ENCODE peak calls at places on chromosomes 3 and 15, in four cellular contexts. K is K562, L is HepG2, R is SK-N-SH. T is an unnamed sample.
A peak's percentile ranks its signal among the peaks of the same experiment; 100 is the strongest.

GRCh38 chr15:94451461-94451860 is 220.1 kb downstream of the MCTP2 start:
- DNase-seq in K (no peak), R (no peak), L (no peak), T (no peak)

GRCh38 chr15:49024840-49025239 is 21.4 kb downstream of the SECISBP2L start:
- DNase-seq in L (no peak), K (no peak), R (no peak), T (no peak)

GRCh38 chr15:33636234-33636633 is 325.5 kb downstream of the RYR3 start:
- DNase-seq in L (no peak), R (no peak), K (no peak), T (no peak)

GRCh38 chr3:23829242-23829934 is 23.6 kb downstream of the UBE2E1 start:
- DNase-seq in K (no peak), L (no peak), R (no peak), T (no peak)

GRCh38 chr15:40275954-40276353 is 6.9 kb downstream of the ANKRD63 start:
- DNase-seq in K (no peak), R (no peak), L (no peak), T (no peak)

GRCh38 chr3:135930243-135930642 is 35.3 kb upstream of the PPP2R3A start:
- DNase-seq in K (no peak), R (no peak), L (no peak), T (no peak)

GRCh38 chr3:112437146-112438022 is 61.9 kb downstream of the BTLA start:
- DNase-seq in L (peak; percentile 9), K (no peak), R (no peak), T (no peak)

GRCh38 chr15:88881781-88882180 is 13.6 kb downstream of the HAPLN3 start:
- DNase-seq in K (no peak), L (no peak), R (no peak), T (no peak)

GRCh38 chr3:81242871-81243270 is 518.6 kb downstream of the GBE1 start:
- DNase-seq in R (peak; percentile 13), K (no peak), L (peak; percentile 3), T (no peak)

GRCh38 chr15:81929557-81929956 is 116.3 kb downstream of the MEX3B start:
- DNase-seq in K (no peak), L (no peak), R (no peak), T (no peak)

GRCh38 chr3:184716652-184717607 is 5.1 kb upstream of the MAGEF1 start:
- DNase-seq in R (peak; percentile 48), L (peak; percentile 12), K (no peak), T (peak; percentile 39)

GRCh38 chr15:35784745-35785144 is 238.8 kb upstream of the DPH6 start:
- DNase-seq in K (no peak), L (no peak), R (no peak), T (no peak)

GRCh38 chr3:11096266-11097135 is 57.8 kb upstream of the HRH1 start:
- DNase-seq in L (no peak), R (peak; percentile 91), K (peak; percentile 61), T (peak; percentile 34)

GRCh38 chr3:125214738-125215137 is 2.2 kb upstream of the SLC12A8 start:
- DNase-seq in L (no peak), R (no peak), K (no peak), T (no peak)

GRCh38 chr3:88059380-88060160 is 515 bp downstream of the ZNF654 start:
- DNase-seq in K (peak; percentile 20), R (peak; percentile 46), L (no peak), T (no peak)

GRCh38 chr3:101011086-101011485 is 17.9 kb upstream of the ABI3BP start:
- DNase-seq in R (no peak), K (no peak), L (no peak), T (no peak)

GRCh38 chr3:18902081-18902793 is 246.1 kb upstream of the KCNH8 start:
- DNase-seq in K (no peak), L (no peak), R (no peak), T (no peak)

DNA sequence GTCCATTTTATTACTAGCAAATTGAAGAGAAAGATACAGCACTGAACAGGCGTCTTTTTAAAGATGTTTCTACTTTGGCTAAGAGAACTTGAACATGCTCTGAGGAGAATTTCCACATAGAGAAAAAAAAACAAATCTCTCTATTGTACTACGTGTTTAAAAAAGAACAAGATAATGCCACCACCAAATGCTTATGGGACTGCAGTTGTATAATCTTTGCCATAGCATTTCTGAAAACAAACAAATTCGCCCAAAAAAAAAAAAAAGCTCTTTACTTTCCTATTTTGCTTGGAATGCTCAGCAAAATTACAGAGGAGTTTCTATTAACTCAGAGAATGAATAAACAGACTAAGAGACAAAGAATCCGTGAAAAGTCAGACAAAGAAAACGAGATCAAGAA is 114.2 kb downstream of the CNTN3 start:
- DNase-seq in K (no peak), R (no peak), L (no peak), T (no peak)
- TF ChIP-seq FOXJ3 in K (no peak), R (no peak), L (no peak), T (no peak)

GRCh38 chr3:45962033-45962432 is 18.8 kb downstream of the CXCR6 start:
- DNase-seq in R (no peak), K (no peak), L (no peak), T (no peak)
- TF ChIP-seq FOXJ3 in R (no peak), K (no peak), L (no peak), T (no peak)

GRCh38 chr15:78212546-78213424 is 21.6 kb downstream of the ACSBG1 start:
- DNase-seq in L (peak; percentile 23), R (peak; percentile 58), K (peak; percentile 79), T (no peak)
- TF ChIP-seq FOXJ3 in L (no peak), R (no peak), K (no peak), T (no peak)

DNA sequence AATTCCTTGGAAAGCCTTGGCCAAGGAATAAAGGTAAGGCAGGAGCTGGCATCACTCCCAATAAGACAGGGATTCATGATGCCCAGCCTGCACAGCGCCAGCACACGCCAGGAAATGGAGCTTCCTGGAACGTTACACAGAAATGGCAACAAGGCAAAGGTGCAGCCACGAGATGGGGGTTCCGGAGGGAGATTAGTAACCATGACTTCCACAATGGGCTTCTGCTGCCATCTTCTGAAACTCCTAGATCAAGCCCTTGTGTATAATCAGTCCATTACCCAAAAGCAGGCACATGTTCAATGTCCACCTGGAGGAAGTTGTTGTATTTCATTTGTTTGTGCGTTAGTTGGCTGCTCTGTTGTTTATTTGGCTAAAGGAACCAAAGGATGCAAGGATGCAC is 131.2 kb upstream of the TRIM42 start:
- DNase-seq in R (no peak), K (no peak), L (no peak), T (no peak)
- TF ChIP-seq FOXJ3 in R (no peak), K (no peak), L (no peak), T (no peak)

GRCh38 chr15:83066034-83066760 is 855 bp downstream of the BTBD1 start:
- DNase-seq in R (no peak), K (peak; percentile 58), L (no peak), T (no peak)
- TF ChIP-seq FOXJ3 in R (no peak), K (no peak), L (no peak), T (no peak)

DNA sequence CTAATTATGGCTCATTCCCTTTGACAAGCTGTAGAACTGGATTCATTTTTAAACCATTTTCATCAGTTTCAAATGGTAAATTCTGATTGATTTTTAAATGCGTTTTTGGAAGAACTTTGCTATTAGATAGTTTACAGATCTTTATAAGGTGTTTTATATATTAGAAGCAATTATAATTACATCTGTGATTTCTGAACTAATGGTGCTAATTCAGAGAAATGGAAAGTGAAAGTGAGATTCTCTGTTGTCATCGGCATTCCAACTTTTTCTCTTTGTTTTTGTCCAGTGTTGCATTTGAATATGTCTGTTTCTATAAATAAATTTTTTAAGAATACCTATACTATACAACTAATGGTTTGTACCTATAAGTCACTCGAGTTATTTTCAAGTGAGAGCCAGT is 62.7 kb downstream of the PXYLP1 start:
- DNase-seq in R (no peak), K (no peak), L (no peak), T (no peak)
- TF ChIP-seq FOXJ3 in R (no peak), K (no peak), L (no peak), T (no peak)

GRCh38 chr3:31929826-31930502 is 51.1 kb downstream of the OSBPL10 start:
- DNase-seq in L (no peak), K (no peak), R (no peak), T (no peak)

GRCh38 chr3:31925271-31925630 is 55.8 kb downstream of the OSBPL10 start:
- DNase-seq in K (no peak), L (no peak), R (no peak), T (no peak)

GRCh38 chr3:31924628-31925270 is 56.3 kb downstream of the OSBPL10 start:
- DNase-seq in K (no peak), R (no peak), L (no peak), T (no peak)

GRCh38 chr3:31927806-31928205 is 53.3 kb downstream of the OSBPL10 start:
- DNase-seq in L (no peak), R (no peak), K (no peak), T (no peak)

GRCh38 chr3:31926543-31926942 is 54.5 kb downstream of the OSBPL10 start:
- DNase-seq in R (no peak), K (no peak), L (no peak), T (no peak)
- TF ChIP-seq FOXJ3 in R (no peak), K (no peak), L (no peak), T (no peak)

GRCh38 chr3:52402706-52403270 is 42.1 kb downstream of the SEMA3G start:
- DNase-seq in K (no peak), L (no peak), R (no peak), T (no peak)

GRCh38 chr3:52403955-52404354 is 40.9 kb downstream of the SEMA3G start:
- DNase-seq in K (no peak), L (no peak), R (no peak), T (no peak)

GRCh38 chr3:52404391-52404790 is 40.5 kb downstream of the SEMA3G start:
- DNase-seq in R (no peak), L (no peak), K (no peak), T (no peak)

GRCh38 chr3:52402101-52402521 is 42.8 kb downstream of the SEMA3G start:
- DNase-seq in K (no peak), R (no peak), L (no peak), T (no peak)

DNA sequence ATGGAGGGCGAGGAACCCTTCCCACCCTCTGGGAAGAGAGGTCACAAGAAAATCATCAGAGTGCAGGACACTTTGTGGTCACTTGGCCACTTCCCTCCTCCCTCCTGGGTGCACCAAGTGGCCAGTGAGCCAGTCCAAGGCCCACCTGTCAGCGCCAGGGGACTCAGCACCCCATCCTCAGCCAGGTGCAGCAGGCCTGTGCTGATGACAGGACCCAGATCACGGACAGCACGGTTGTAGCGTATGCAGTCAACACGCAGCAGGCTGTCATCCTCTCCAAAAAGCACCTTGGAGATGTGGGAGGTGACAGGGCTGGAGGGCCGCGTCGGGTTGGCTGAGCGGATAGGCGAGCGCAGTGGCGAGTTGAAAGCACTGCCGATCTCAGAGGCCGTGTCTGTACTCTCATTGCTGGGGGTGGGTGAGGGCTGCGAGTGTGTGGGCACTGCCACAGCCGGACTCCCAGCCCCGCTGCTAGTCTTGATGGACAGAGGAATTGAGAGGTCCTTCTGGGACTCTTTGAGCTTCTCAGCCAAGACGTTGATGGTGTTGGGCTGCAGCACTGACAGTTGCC is 41.5 kb downstream of the SEMA3G start:
- DNase-seq in R (no peak), L (no peak), K (no peak), T (no peak)
- TF ChIP-seq FOXJ3 in R (no peak), L (no peak), K (no peak), T (no peak)

DNA sequence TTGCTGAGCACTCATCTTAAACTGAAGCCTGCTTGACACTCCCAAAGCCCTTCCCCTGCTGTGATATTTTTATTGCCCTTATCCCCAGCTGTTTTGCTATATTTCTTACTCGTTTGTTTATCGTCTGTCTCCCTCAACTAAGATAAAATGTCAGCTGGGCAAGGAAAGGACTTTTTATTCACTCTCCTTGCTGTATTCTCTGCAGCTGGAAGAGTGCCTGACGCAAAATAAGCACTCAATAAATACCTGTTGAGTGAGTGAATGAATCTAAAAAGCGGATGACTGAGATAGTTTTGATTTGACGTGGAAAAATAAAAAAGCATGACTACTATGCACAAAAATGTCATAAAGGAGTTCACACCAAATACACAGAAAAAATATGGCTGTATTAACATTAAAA is 84.8 kb upstream of the POMGNT2 start:
- DNase-seq in K (no peak), R (no peak), L (no peak), T (no peak)
- TF ChIP-seq FOXJ3 in K (no peak), R (no peak), L (no peak), T (no peak)